ENCODE peak calls at places on chromosomes 11 and 22, in eight cellular contexts. W is activated gamma-delta T cell treated with Interleukin-2 at 50 U/mL for 16 hours; G is NCI-H774; X is GM12891; U is activated T-cell treated with anti-CD3 and anti-CD28 coated beads, Interleukin-2, amount 50 U/mL, for 24 hours; M is neural progenitor cell; K is stimulated activated CD8-positive, alpha-beta memory T cell treated with anti-CD3 and anti-CD28 coated beads, Interleukin-2, amount 100 ng/mL, for 48 hours; T is astrocyte. S is an unnamed sample.

GRCh38 chr11:66996609-66997273 is 21.6 kb downstream of the C11orf86 start:
- DNase-seq in W (no peak), G (no peak), X (no peak), U (no peak), M (no peak), K (no peak), T (peak; percentile 73), S (no peak)

GRCh38 chr11:37963440-37963839 is 1365.4 kb upstream of the RAG2 start:
- DNase-seq in W (no peak), G (no peak), X (no peak), U (no peak), M (peak; percentile 27), K (no peak), T (no peak), S (no peak)

GRCh38 chr11:46413755-46414465 is 22.3 kb upstream of the CHRM4 start:
- DNase-seq in W (no peak), G (peak; percentile 43), X (no peak), U (no peak), M (no peak), K (no peak), T (no peak), S (no peak)

GRCh38 chr11:33701831-33702230 is 1.2 kb upstream of the C11orf91 start:
- DNase-seq in W (no peak), G (no peak), X (no peak), U (no peak), M (no peak), K (no peak), T (peak; percentile 76), S (no peak)

GRCh38 chr11:94973099-94973968 is at the start of the genes CWC15 and KDM4D:
- DNase-seq in W (peak; percentile 95), G (peak; percentile 93), X (peak; percentile 81), U (peak; percentile 94), M (peak; percentile 96), K (peak; percentile 91), T (peak; percentile 83), S (peak; percentile 87)

GRCh38 chr11:94546886-94547285 is 3.2 kb downstream of the FUT4 start:
- DNase-seq in W (no peak), G (no peak), X (no peak), U (no peak), M (no peak), K (no peak), T (no peak), S (no peak)

GRCh38 chr11:111439905-111440304 is 60.8 kb upstream of the POU2AF1 start:
- DNase-seq in W (no peak), G (no peak), X (no peak), U (peak; percentile 2), M (no peak), K (no peak), T (no peak), S (no peak)

GRCh38 chr11:45543808-45544422 is 121.5 kb downstream of the CHST1 start:
- DNase-seq in W (no peak), G (no peak), X (no peak), U (no peak), M (peak; percentile 79), K (no peak), T (no peak), S (no peak)

GRCh38 chr11:61116426-61117214 is 14.3 kb downstream of the CD5 start:
- DNase-seq in W (no peak), G (no peak), X (no peak), U (peak; percentile 44), M (no peak), K (no peak), T (no peak), S (no peak)

GRCh38 chr11:72669527-72669926 is 4.7 kb downstream of the PDE2A start:
- DNase-seq in W (no peak), G (no peak), X (no peak), U (no peak), M (no peak), K (no peak), T (no peak), S (no peak)

GRCh38 chr11:15807827-15808226 is 548.5 kb downstream of the SOX6 start:
- DNase-seq in W (no peak), G (no peak), X (no peak), U (no peak), M (no peak), K (no peak), T (no peak), S (no peak)

GRCh38 chr11:62614275-62614674 is 1.2 kb downstream of the ROM1 start:
- DNase-seq in W (no peak), G (no peak), X (no peak), U (peak; percentile 69), M (no peak), K (peak; percentile 32), T (no peak), S (no peak)

GRCh38 chr11:2744166-2744565 is 44.4 kb upstream of the KCNQ1OT1 start:
- DNase-seq in W (no peak), G (no peak), X (no peak), U (no peak), M (no peak), K (no peak), T (no peak), S (no peak)

GRCh38 chr22:35212020-35212419 is 45.3 kb upstream of the HMGXB4 start:
- DNase-seq in W (no peak), G (no peak), X (no peak), U (no peak), M (no peak), K (no peak), T (peak; percentile 64), S (no peak)